ENCODE peak calls at places on chromosome 22, in seven cellular contexts. One of them, this sample, is unnamed.

GRCh38 chr22:45248832-45249561 is 8.3 kb upstream of the KIAA0930 start:
- DNase-seq in fibroblast of lung: no peak
- DNase-seq in esophagus squamous epithelium: no peak
- DNase-seq in Caco-2: no peak
- DNase-seq in PC-3: no peak
- DNase-seq in stomach: no peak
- DNase-seq in heart left ventricle: no peak
- DNase-seq in this sample: no peak

GRCh38 chr22:19105867-19106802 is 16.1 kb downstream of the DGCR2 start:
- DNase-seq in fibroblast of lung: no peak
- DNase-seq in esophagus squamous epithelium: no peak
- DNase-seq in Caco-2: no peak
- DNase-seq in PC-3: peak; percentile 12
- DNase-seq in stomach: no peak
- DNase-seq in heart left ventricle: no peak
- DNase-seq in this sample: no peak

GRCh38 chr22:44203203-44203602 is 22.5 kb downstream of the PARVG start:
- DNase-seq in fibroblast of lung: no peak
- DNase-seq in esophagus squamous epithelium: no peak
- DNase-seq in Caco-2: no peak
- DNase-seq in PC-3: no peak
- DNase-seq in stomach: no peak
- DNase-seq in heart left ventricle: no peak
- DNase-seq in this sample: no peak

GRCh38 chr22:17929909-17930308 is 94.5 kb downstream of the MICAL3 start:
- DNase-seq in fibroblast of lung: no peak
- DNase-seq in esophagus squamous epithelium: no peak
- DNase-seq in Caco-2: no peak
- DNase-seq in PC-3: no peak
- DNase-seq in stomach: no peak
- DNase-seq in heart left ventricle: no peak
- DNase-seq in this sample: no peak

GRCh38 chr22:26922804-26923203 is 265.4 kb downstream of the MIAT start:
- DNase-seq in fibroblast of lung: no peak
- DNase-seq in esophagus squamous epithelium: no peak
- DNase-seq in Caco-2: peak; percentile 47
- DNase-seq in PC-3: no peak
- DNase-seq in stomach: no peak
- DNase-seq in heart left ventricle: no peak
- DNase-seq in this sample: no peak

GRCh38 chr22:21568207-21569075 is 927 bp downstream of the UBE2L3 start:
- DNase-seq in fibroblast of lung: peak; percentile 32
- DNase-seq in esophagus squamous epithelium: no peak
- DNase-seq in Caco-2: no peak
- DNase-seq in PC-3: no peak
- DNase-seq in stomach: no peak
- DNase-seq in heart left ventricle: peak; percentile 27
- DNase-seq in this sample: peak; percentile 43

GRCh38 chr22:38737302-38738060 is 18.3 kb downstream of the SUN2 start:
- DNase-seq in fibroblast of lung: no peak
- DNase-seq in esophagus squamous epithelium: no peak
- DNase-seq in Caco-2: no peak
- DNase-seq in PC-3: peak; percentile 47
- DNase-seq in stomach: no peak
- DNase-seq in heart left ventricle: peak; percentile 9
- DNase-seq in this sample: no peak

GRCh38 chr22:19873138-19873959 is 18.7 kb upstream of the GNB1L start:
- DNase-seq in fibroblast of lung: no peak
- DNase-seq in esophagus squamous epithelium: no peak
- DNase-seq in Caco-2: no peak
- DNase-seq in PC-3: no peak
- DNase-seq in stomach: no peak
- DNase-seq in heart left ventricle: peak; percentile 13
- DNase-seq in this sample: no peak

GRCh38 chr22:32584650-32585049 is 110.0 kb downstream of the FBXO7 start:
- DNase-seq in fibroblast of lung: peak; percentile 72
- DNase-seq in esophagus squamous epithelium: no peak
- DNase-seq in Caco-2: no peak
- DNase-seq in PC-3: no peak
- DNase-seq in stomach: no peak
- DNase-seq in heart left ventricle: no peak
- DNase-seq in this sample: no peak

GRCh38 chr22:28560005-28560742 is 119.5 kb downstream of the TTC28 start:
- DNase-seq in fibroblast of lung: peak; percentile 76
- DNase-seq in esophagus squamous epithelium: no peak
- DNase-seq in Caco-2: no peak
- DNase-seq in PC-3: peak; percentile 33
- DNase-seq in stomach: no peak
- DNase-seq in heart left ventricle: no peak
- DNase-seq in this sample: no peak

GRCh38 chr22:31177420-31178162 is 17.6 kb downstream of the RNF185 start:
- DNase-seq in fibroblast of lung: peak; percentile 99
- DNase-seq in esophagus squamous epithelium: no peak
- DNase-seq in Caco-2: no peak
- DNase-seq in PC-3: peak; percentile 25
- DNase-seq in stomach: no peak
- DNase-seq in heart left ventricle: no peak
- DNase-seq in this sample: peak; percentile 95

GRCh38 chr22:24894998-24895397 is 51.5 kb downstream of the LHFPL7 start:
- DNase-seq in fibroblast of lung: peak; percentile 65
- DNase-seq in esophagus squamous epithelium: no peak
- DNase-seq in Caco-2: no peak
- DNase-seq in PC-3: peak; percentile 65
- DNase-seq in stomach: peak; percentile 88
- DNase-seq in heart left ventricle: peak; percentile 89
- DNase-seq in this sample: peak; percentile 55

GRCh38 chr22:29030618-29031235 is 30.9 kb downstream of the C22orf31 start:
- DNase-seq in fibroblast of lung: peak; percentile 94
- DNase-seq in esophagus squamous epithelium: no peak
- DNase-seq in Caco-2: no peak
- DNase-seq in PC-3: peak; percentile 76
- DNase-seq in stomach: peak; percentile 93
- DNase-seq in heart left ventricle: peak; percentile 88
- DNase-seq in this sample: peak; percentile 72

GRCh38 chr22:34080501-34080900 is 160.2 kb upstream of the LARGE1 start:
- DNase-seq in fibroblast of lung: no peak
- DNase-seq in esophagus squamous epithelium: no peak
- DNase-seq in Caco-2: no peak
- DNase-seq in PC-3: no peak
- DNase-seq in stomach: no peak
- DNase-seq in heart left ventricle: no peak
- DNase-seq in this sample: no peak

GRCh38 chr22:42817556-42817955 is 39.5 kb downstream of the ARFGAP3 start:
- DNase-seq in fibroblast of lung: no peak
- DNase-seq in esophagus squamous epithelium: no peak
- DNase-seq in Caco-2: no peak
- DNase-seq in PC-3: no peak
- DNase-seq in stomach: no peak
- DNase-seq in heart left ventricle: no peak
- DNase-seq in this sample: no peak

GRCh38 chr22:39344046-39344390 is 5.8 kb upstream of the SYNGR1 start:
- DNase-seq in fibroblast of lung: no peak
- DNase-seq in esophagus squamous epithelium: no peak
- DNase-seq in Caco-2: no peak
- DNase-seq in PC-3: no peak
- DNase-seq in stomach: no peak
- DNase-seq in heart left ventricle: no peak
- DNase-seq in this sample: no peak

GRCh38 chr22:45863981-45864751 is 112.8 kb downstream of the WNT7B start:
- DNase-seq in fibroblast of lung: peak; percentile 78
- DNase-seq in esophagus squamous epithelium: no peak
- DNase-seq in Caco-2: peak; percentile 86
- DNase-seq in PC-3: peak; percentile 72
- DNase-seq in stomach: peak; percentile 77
- DNase-seq in heart left ventricle: peak; percentile 71
- DNase-seq in this sample: peak; percentile 56

GRCh38 chr22:42939941-42940653 is 74.9 kb downstream of the PACSIN2 start:
- DNase-seq in fibroblast of lung: peak; percentile 90
- DNase-seq in esophagus squamous epithelium: no peak
- DNase-seq in Caco-2: peak; percentile 43
- DNase-seq in PC-3: peak; percentile 93
- DNase-seq in stomach: peak; percentile 69
- DNase-seq in heart left ventricle: peak; percentile 55
- DNase-seq in this sample: peak; percentile 58

GRCh38 chr22:21919526-21920307 is 32.9 kb downstream of the PPM1F start:
- DNase-seq in fibroblast of lung: no peak
- DNase-seq in esophagus squamous epithelium: no peak
- DNase-seq in Caco-2: no peak
- DNase-seq in PC-3: no peak
- DNase-seq in stomach: no peak
- DNase-seq in heart left ventricle: no peak
- DNase-seq in this sample: no peak

GRCh38 chr22:30423296-30423958 is 2.1 kb upstream of the MTFP1 start:
- DNase-seq in fibroblast of lung: no peak
- DNase-seq in esophagus squamous epithelium: no peak
- DNase-seq in Caco-2: no peak
- DNase-seq in PC-3: no peak
- DNase-seq in stomach: no peak
- DNase-seq in heart left ventricle: peak; percentile 86
- DNase-seq in this sample: no peak

GRCh38 chr22:29567338-29567737 is 13.6 kb downstream of the NIPSNAP1 start:
- DNase-seq in fibroblast of lung: no peak
- DNase-seq in esophagus squamous epithelium: no peak
- DNase-seq in Caco-2: no peak
- DNase-seq in PC-3: no peak
- DNase-seq in stomach: no peak
- DNase-seq in heart left ventricle: no peak
- DNase-seq in this sample: no peak

GRCh38 chr22:19120829-19121630 is 1.2 kb downstream of the DGCR2 start:
- DNase-seq in fibroblast of lung: peak; percentile 67
- DNase-seq in esophagus squamous epithelium: no peak
- DNase-seq in Caco-2: peak; percentile 57
- DNase-seq in PC-3: peak; percentile 76
- DNase-seq in stomach: peak; percentile 66
- DNase-seq in heart left ventricle: peak; percentile 44
- DNase-seq in this sample: peak; percentile 40

GRCh38 chr22:21075516-21076138 is 29.9 kb downstream of the LRRC74B start:
- DNase-seq in fibroblast of lung: no peak
- DNase-seq in esophagus squamous epithelium: no peak
- DNase-seq in Caco-2: no peak
- DNase-seq in PC-3: no peak
- DNase-seq in stomach: no peak
- DNase-seq in heart left ventricle: no peak
- DNase-seq in this sample: no peak

GRCh38 chr22:41360126-41360525 is 21.6 kb upstream of the TEF start:
- DNase-seq in fibroblast of lung: no peak
- DNase-seq in esophagus squamous epithelium: no peak
- DNase-seq in Caco-2: peak; percentile 89
- DNase-seq in PC-3: no peak
- DNase-seq in stomach: no peak
- DNase-seq in heart left ventricle: peak; percentile 57
- DNase-seq in this sample: no peak
- H3K4me3 ChIP-seq in fibroblast of lung: no peak overlapping the region
- H3K4me3 ChIP-seq in esophagus squamous epithelium: no peak overlapping the region
- H3K4me3 ChIP-seq in Caco-2: no peak overlapping the region
- H3K4me3 ChIP-seq in PC-3: no peak overlapping the region
- H3K4me3 ChIP-seq in stomach: no peak overlapping the region
- H3K4me3 ChIP-seq in heart left ventricle: no peak overlapping the region
- H3K4me3 ChIP-seq in this sample: no peak overlapping the region

GRCh38 chr22:48757581-48757980 is 1070.1 kb downstream of the BRD1 start:
- DNase-seq in fibroblast of lung: no peak
- DNase-seq in esophagus squamous epithelium: no peak
- DNase-seq in Caco-2: no peak
- DNase-seq in PC-3: no peak
- DNase-seq in stomach: peak; percentile 14
- DNase-seq in heart left ventricle: no peak
- DNase-seq in this sample: no peak
- H3K9me3 ChIP-seq in fibroblast of lung: peaks cover 2% of the 10 kb centered on the region
- H3K9me3 ChIP-seq in esophagus squamous epithelium: no peaks in the 10 kb centered on the region
- H3K9me3 ChIP-seq in Caco-2: no peaks in the 10 kb centered on the region
- H3K9me3 ChIP-seq in PC-3: no peaks in the 10 kb centered on the region
- H3K9me3 ChIP-seq in stomach: no peaks in the 10 kb centered on the region
- H3K9me3 ChIP-seq in heart left ventricle: no peaks in the 10 kb centered on the region
- H3K9me3 ChIP-seq in this sample: no peaks in the 10 kb centered on the region

GRCh38 chr22:36546092-36546804 is 17.3 kb upstream of the EIF3D start:
- DNase-seq in fibroblast of lung: peak; percentile 54
- DNase-seq in esophagus squamous epithelium: no peak
- DNase-seq in Caco-2: peak; percentile 72
- DNase-seq in PC-3: peak; percentile 67
- DNase-seq in stomach: no peak
- DNase-seq in heart left ventricle: peak; percentile 39
- DNase-seq in this sample: peak; percentile 41

GRCh38 chr22:36544107-36544620 is 15.2 kb upstream of the EIF3D start:
- DNase-seq in fibroblast of lung: peak; percentile 70
- DNase-seq in esophagus squamous epithelium: no peak
- DNase-seq in Caco-2: no peak
- DNase-seq in PC-3: peak; percentile 22
- DNase-seq in stomach: no peak
- DNase-seq in heart left ventricle: no peak
- DNase-seq in this sample: no peak

GRCh38 chr22:36540867-36541642 is 12.1 kb upstream of the EIF3D start:
- DNase-seq in fibroblast of lung: peak; percentile 69
- DNase-seq in esophagus squamous epithelium: no peak
- DNase-seq in Caco-2: peak; percentile 10
- DNase-seq in PC-3: peak; percentile 77
- DNase-seq in stomach: no peak
- DNase-seq in heart left ventricle: no peak
- DNase-seq in this sample: no peak

GRCh38 chr22:36538529-36538928 is 9.6 kb upstream of the EIF3D start:
- DNase-seq in fibroblast of lung: no peak
- DNase-seq in esophagus squamous epithelium: no peak
- DNase-seq in Caco-2: no peak
- DNase-seq in PC-3: no peak
- DNase-seq in stomach: no peak
- DNase-seq in heart left ventricle: no peak
- DNase-seq in this sample: no peak

GRCh38 chr22:36541831-36542391 is 12.9 kb upstream of the EIF3D start:
- DNase-seq in fibroblast of lung: peak; percentile 97
- DNase-seq in esophagus squamous epithelium: no peak
- DNase-seq in Caco-2: no peak
- DNase-seq in PC-3: peak; percentile 94
- DNase-seq in stomach: peak; percentile 35
- DNase-seq in heart left ventricle: no peak
- DNase-seq in this sample: peak; percentile 87
- H3K36me3 ChIP-seq in fibroblast of lung: no peaks in the 10 kb centered on the region
- H3K36me3 ChIP-seq in esophagus squamous epithelium: no peaks in the 10 kb centered on the region
- H3K36me3 ChIP-seq in Caco-2: no peaks in the 10 kb centered on the region
- H3K36me3 ChIP-seq in PC-3: no peaks in the 10 kb centered on the region
- H3K36me3 ChIP-seq in stomach: no peaks in the 10 kb centered on the region
- H3K36me3 ChIP-seq in heart left ventricle: no peaks in the 10 kb centered on the region
- H3K36me3 ChIP-seq in this sample: no peaks in the 10 kb centered on the region

DNA sequence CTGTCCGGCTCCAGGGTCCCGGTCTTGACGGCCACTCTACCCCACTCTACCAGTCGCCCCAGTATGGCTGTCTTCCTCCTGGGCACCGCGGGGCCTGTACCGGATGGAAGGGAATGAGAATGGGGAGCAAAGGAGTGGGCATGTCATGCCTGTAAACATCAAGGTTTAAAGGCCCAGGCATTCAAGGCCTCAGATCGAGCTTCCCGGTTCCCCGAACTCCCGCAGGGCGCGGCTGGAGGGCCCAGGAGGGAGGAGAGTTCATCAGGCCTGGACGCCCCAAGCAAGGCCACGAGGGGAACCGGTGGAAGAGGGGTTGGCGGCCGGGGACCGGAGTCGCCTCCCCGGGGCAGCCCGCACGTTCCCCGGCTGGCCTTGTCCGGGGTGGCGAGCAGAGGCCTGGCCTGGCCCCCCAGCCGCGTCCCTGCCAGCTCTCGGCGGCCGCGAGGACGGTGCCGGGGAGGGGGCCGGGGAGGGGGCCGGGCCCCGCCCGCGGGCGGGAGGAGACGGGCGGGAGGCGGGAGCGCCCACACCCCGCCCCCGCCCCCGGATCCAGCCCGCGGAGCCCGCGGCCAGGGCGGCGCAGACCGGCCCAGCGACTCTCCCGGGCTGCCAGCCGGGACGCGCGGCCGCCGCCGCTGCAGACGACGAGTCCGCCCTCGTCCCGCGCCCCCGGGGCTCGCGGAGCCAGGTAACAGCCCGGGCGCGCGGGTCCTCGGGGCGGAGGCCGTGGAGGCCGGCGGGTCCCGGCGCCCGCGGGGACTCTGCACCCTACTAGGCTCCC is at the start of gene CDC42EP1:
- DNase-seq in fibroblast of lung: peak; percentile 59
- DNase-seq in esophagus squamous epithelium: no peak
- DNase-seq in Caco-2: peak; percentile 75
- DNase-seq in PC-3: peak; percentile 54
- DNase-seq in stomach: peak; percentile 74
- DNase-seq in heart left ventricle: peak; percentile 76
- DNase-seq in this sample: peak; percentile 78
- H3K4me3 ChIP-seq in fibroblast of lung: peak within 1 kb of the TSS; percentile 94
- H3K4me3 ChIP-seq in esophagus squamous epithelium: peak within 1 kb of the TSS; percentile 91
- H3K4me3 ChIP-seq in Caco-2: peak within 1 kb of the TSS; percentile 81
- H3K4me3 ChIP-seq in PC-3: peak within 1 kb of the TSS; percentile 87
- H3K4me3 ChIP-seq in stomach: peak within 1 kb of the TSS; percentile 97
- H3K4me3 ChIP-seq in heart left ventricle: peak within 1 kb of the TSS; percentile 77
- H3K4me3 ChIP-seq in this sample: peak within 1 kb of the TSS; percentile 99

This sample was measured in MG63.